ENCODE peak calls at places on chromosomes 12 and 14, in five cellular contexts. One of them, this sample, is unnamed. For H3K36me3 and H3K4me1, the result is how much of the 10 kb centered on the place peaks cover.

GRCh38 chr12:65532162-65532561 is 253.7 kb downstream of the MSRB3 start:
- DNase-seq in right atrium auricular region: no peak
- DNase-seq in OCI-LY7: no peak
- DNase-seq in neuronal stem cell: no peak
- DNase-seq in endothelial cell of umbilical vein: no peak
- DNase-seq in this sample: no peak

GRCh38 chr14:74510955-74511354 is 17.4 kb downstream of the ISCA2 start:
- DNase-seq in right atrium auricular region: no peak
- DNase-seq in OCI-LY7: no peak
- DNase-seq in neuronal stem cell: no peak
- DNase-seq in endothelial cell of umbilical vein: peak
- DNase-seq in this sample: no peak

GRCh38 chr12:45583011-45583657 is 146.4 kb upstream of the ARID2 start:
- DNase-seq in right atrium auricular region: no peak
- DNase-seq in OCI-LY7: no peak
- DNase-seq in neuronal stem cell: no peak
- DNase-seq in endothelial cell of umbilical vein: no peak
- DNase-seq in this sample: no peak

GRCh38 chr12:122395319-122395718 is 27.1 kb downstream of the CLIP1 start:
- DNase-seq in right atrium auricular region: no peak
- DNase-seq in OCI-LY7: no peak
- DNase-seq in neuronal stem cell: no peak
- DNase-seq in endothelial cell of umbilical vein: peak
- DNase-seq in this sample: no peak

GRCh38 chr12:103632554-103633216 is 45.6 kb downstream of the STAB2 start:
- DNase-seq in right atrium auricular region: peak
- DNase-seq in OCI-LY7: peak
- DNase-seq in neuronal stem cell: peak
- DNase-seq in endothelial cell of umbilical vein: peak
- DNase-seq in this sample: peak

GRCh38 chr14:47833006-47833405 is 157.6 kb upstream of the MDGA2 start:
- DNase-seq in right atrium auricular region: no peak
- DNase-seq in OCI-LY7: no peak
- DNase-seq in neuronal stem cell: no peak
- DNase-seq in endothelial cell of umbilical vein: no peak
- DNase-seq in this sample: no peak

GRCh38 chr14:76118594-76118993 is 33.1 kb upstream of the GPATCH2L start:
- DNase-seq in right atrium auricular region: no peak
- DNase-seq in OCI-LY7: no peak
- DNase-seq in neuronal stem cell: no peak
- DNase-seq in endothelial cell of umbilical vein: no peak
- DNase-seq in this sample: no peak

GRCh38 chr14:72402429-72402772 is 470.2 kb downstream of the RGS6 start:
- DNase-seq in right atrium auricular region: no peak
- DNase-seq in OCI-LY7: no peak
- DNase-seq in neuronal stem cell: no peak
- DNase-seq in endothelial cell of umbilical vein: no peak
- DNase-seq in this sample: no peak

GRCh38 chr14:84806627-84807026 is 723.3 kb upstream of the FLRT2 start:
- DNase-seq in right atrium auricular region: no peak
- DNase-seq in OCI-LY7: no peak
- DNase-seq in neuronal stem cell: no peak
- DNase-seq in endothelial cell of umbilical vein: peak
- DNase-seq in this sample: no peak

GRCh38 chr12:99498756-99499155 is 148.8 kb upstream of the GARIN6 start:
- DNase-seq in right atrium auricular region: no peak
- DNase-seq in OCI-LY7: no peak
- DNase-seq in neuronal stem cell: no peak
- DNase-seq in endothelial cell of umbilical vein: no peak
- DNase-seq in this sample: no peak

GRCh38 chr12:69648476-69648875 is 37.8 kb upstream of the LRRC10 start:
- DNase-seq in right atrium auricular region: no peak
- DNase-seq in OCI-LY7: no peak
- DNase-seq in neuronal stem cell: no peak
- DNase-seq in endothelial cell of umbilical vein: no peak
- DNase-seq in this sample: no peak

GRCh38 chr12:72346331-72346944 is 74.3 kb downstream of the TRHDE start:
- DNase-seq in right atrium auricular region: no peak
- DNase-seq in OCI-LY7: peak
- DNase-seq in neuronal stem cell: peak
- DNase-seq in endothelial cell of umbilical vein: peak
- DNase-seq in this sample: no peak

GRCh38 chr14:74648643-74649042 is 36.6 kb upstream of the LTBP2 start:
- DNase-seq in right atrium auricular region: no peak
- DNase-seq in OCI-LY7: no peak
- DNase-seq in neuronal stem cell: no peak
- DNase-seq in endothelial cell of umbilical vein: no peak
- DNase-seq in this sample: no peak

GRCh38 chr12:13275366-13275765 is 78.8 kb downstream of the EMP1 start:
- DNase-seq in right atrium auricular region: no peak
- DNase-seq in OCI-LY7: no peak
- DNase-seq in neuronal stem cell: no peak
- DNase-seq in endothelial cell of umbilical vein: peak
- DNase-seq in this sample: no peak

GRCh38 chr12:109726106-109726497 is 12.5 kb downstream of the FAM222A start:
- DNase-seq in right atrium auricular region: no peak
- DNase-seq in OCI-LY7: no peak
- DNase-seq in neuronal stem cell: no peak
- DNase-seq in endothelial cell of umbilical vein: no peak
- DNase-seq in this sample: no peak

GRCh38 chr14:74974364-74975058 is 19.1 kb upstream of the PGF start:
- DNase-seq in right atrium auricular region: no peak
- DNase-seq in OCI-LY7: no peak
- DNase-seq in neuronal stem cell: no peak
- DNase-seq in endothelial cell of umbilical vein: no peak
- DNase-seq in this sample: no peak

GRCh38 chr14:97602438-97603117 is 805.4 kb downstream of the VRK1 start:
- DNase-seq in right atrium auricular region: no peak
- DNase-seq in OCI-LY7: no peak
- DNase-seq in neuronal stem cell: no peak
- DNase-seq in endothelial cell of umbilical vein: no peak
- DNase-seq in this sample: no peak

GRCh38 chr14:81366259-81366658 is 33.9 kb downstream of the STON2 start:
- DNase-seq in right atrium auricular region: no peak
- DNase-seq in OCI-LY7: no peak
- DNase-seq in neuronal stem cell: no peak
- DNase-seq in endothelial cell of umbilical vein: no peak
- DNase-seq in this sample: no peak

GRCh38 chr12:115835445-115835844 is 442.0 kb downstream of the MED13L start:
- DNase-seq in right atrium auricular region: no peak
- DNase-seq in OCI-LY7: no peak
- DNase-seq in neuronal stem cell: no peak
- DNase-seq in endothelial cell of umbilical vein: no peak
- DNase-seq in this sample: no peak

GRCh38 chr12:2291182-2291832 is 238.5 kb downstream of the CACNA1C start:
- DNase-seq in right atrium auricular region: no peak
- DNase-seq in OCI-LY7: peak
- DNase-seq in neuronal stem cell: peak
- DNase-seq in endothelial cell of umbilical vein: peak
- DNase-seq in this sample: no peak

GRCh38 chr12:103786201-103786600 is 54.8 kb downstream of the NT5DC3 start:
- DNase-seq in right atrium auricular region: no peak
- DNase-seq in OCI-LY7: no peak
- DNase-seq in neuronal stem cell: no peak
- DNase-seq in endothelial cell of umbilical vein: no peak
- DNase-seq in this sample: no peak

GRCh38 chr12:131313635-131314034 is 359.9 kb downstream of the ADGRD1 start:
- DNase-seq in right atrium auricular region: no peak
- DNase-seq in OCI-LY7: no peak
- DNase-seq in neuronal stem cell: no peak
- DNase-seq in endothelial cell of umbilical vein: no peak
- DNase-seq in this sample: no peak

GRCh38 chr14:23125006-23125405 is 6.0 kb upstream of the CEBPE start:
- DNase-seq in right atrium auricular region: no peak
- DNase-seq in OCI-LY7: no peak
- DNase-seq in neuronal stem cell: no peak
- DNase-seq in endothelial cell of umbilical vein: no peak
- DNase-seq in this sample: no peak

GRCh38 chr14:50037837-50038236 is 78.5 kb downstream of the VCPKMT start:
- DNase-seq in right atrium auricular region: no peak
- DNase-seq in OCI-LY7: no peak
- DNase-seq in neuronal stem cell: no peak
- DNase-seq in endothelial cell of umbilical vein: no peak
- DNase-seq in this sample: no peak

GRCh38 chr12:38268612-38269011 is 48.0 kb upstream of the ALG10B start:
- DNase-seq in right atrium auricular region: no peak
- DNase-seq in OCI-LY7: no peak
- DNase-seq in neuronal stem cell: no peak
- DNase-seq in endothelial cell of umbilical vein: no peak
- DNase-seq in this sample: no peak

GRCh38 chr12:4275869-4276253 is 2.3 kb downstream of the CCND2 start:
- DNase-seq in right atrium auricular region: no peak
- DNase-seq in OCI-LY7: no peak
- DNase-seq in neuronal stem cell: no peak
- DNase-seq in endothelial cell of umbilical vein: no peak
- DNase-seq in this sample: no peak

GRCh38 chr12:71441350-71441748 is 1.8 kb downstream of the LGR5 start:
- DNase-seq in right atrium auricular region: no peak
- DNase-seq in OCI-LY7: no peak
- DNase-seq in neuronal stem cell: no peak
- DNase-seq in endothelial cell of umbilical vein: no peak
- DNase-seq in this sample: no peak

GRCh38 chr14:21039585-21040369 is 2.4 kb upstream of the RNASE7 start:
- DNase-seq in right atrium auricular region: no peak
- DNase-seq in OCI-LY7: peak
- DNase-seq in neuronal stem cell: peak
- DNase-seq in endothelial cell of umbilical vein: peak
- DNase-seq in this sample: no peak

GRCh38 chr12:45509187-45509586 is 220.3 kb upstream of the ARID2 start:
- DNase-seq in right atrium auricular region: no peak
- DNase-seq in OCI-LY7: no peak
- DNase-seq in neuronal stem cell: no peak
- DNase-seq in endothelial cell of umbilical vein: no peak
- DNase-seq in this sample: no peak

GRCh38 chr12:58919271-58920101 is 818 bp downstream of the LRIG3 start:
- DNase-seq in right atrium auricular region: no peak
- DNase-seq in OCI-LY7: no peak
- DNase-seq in neuronal stem cell: peak
- DNase-seq in endothelial cell of umbilical vein: peak
- DNase-seq in this sample: no peak

GRCh38 chr14:58907803-58908202 is 270.0 kb downstream of the DACT1 start:
- DNase-seq in right atrium auricular region: no peak
- DNase-seq in OCI-LY7: no peak
- DNase-seq in neuronal stem cell: no peak
- DNase-seq in endothelial cell of umbilical vein: no peak
- DNase-seq in this sample: no peak

GRCh38 chr14:79363291-79363690 is 848.0 kb downstream of the DIO2 start:
- DNase-seq in right atrium auricular region: no peak
- DNase-seq in OCI-LY7: no peak
- DNase-seq in neuronal stem cell: no peak
- DNase-seq in endothelial cell of umbilical vein: no peak
- DNase-seq in this sample: no peak

GRCh38 chr12:9367828-9368227 is 159.6 kb upstream of the PZP start:
- DNase-seq in right atrium auricular region: no peak
- DNase-seq in OCI-LY7: no peak
- DNase-seq in neuronal stem cell: no peak
- DNase-seq in endothelial cell of umbilical vein: no peak
- DNase-seq in this sample: no peak

GRCh38 chr14:51521764-51522163 is 129.9 kb upstream of the FRMD6 start:
- DNase-seq in right atrium auricular region: no peak
- DNase-seq in OCI-LY7: no peak
- DNase-seq in neuronal stem cell: no peak
- DNase-seq in endothelial cell of umbilical vein: no peak
- DNase-seq in this sample: no peak

GRCh38 chr14:50501642-50502041 is 30.7 kb downstream of the MAP4K5 start:
- DNase-seq in right atrium auricular region: no peak
- DNase-seq in OCI-LY7: no peak
- DNase-seq in neuronal stem cell: no peak
- DNase-seq in endothelial cell of umbilical vein: peak
- DNase-seq in this sample: no peak

DNA sequence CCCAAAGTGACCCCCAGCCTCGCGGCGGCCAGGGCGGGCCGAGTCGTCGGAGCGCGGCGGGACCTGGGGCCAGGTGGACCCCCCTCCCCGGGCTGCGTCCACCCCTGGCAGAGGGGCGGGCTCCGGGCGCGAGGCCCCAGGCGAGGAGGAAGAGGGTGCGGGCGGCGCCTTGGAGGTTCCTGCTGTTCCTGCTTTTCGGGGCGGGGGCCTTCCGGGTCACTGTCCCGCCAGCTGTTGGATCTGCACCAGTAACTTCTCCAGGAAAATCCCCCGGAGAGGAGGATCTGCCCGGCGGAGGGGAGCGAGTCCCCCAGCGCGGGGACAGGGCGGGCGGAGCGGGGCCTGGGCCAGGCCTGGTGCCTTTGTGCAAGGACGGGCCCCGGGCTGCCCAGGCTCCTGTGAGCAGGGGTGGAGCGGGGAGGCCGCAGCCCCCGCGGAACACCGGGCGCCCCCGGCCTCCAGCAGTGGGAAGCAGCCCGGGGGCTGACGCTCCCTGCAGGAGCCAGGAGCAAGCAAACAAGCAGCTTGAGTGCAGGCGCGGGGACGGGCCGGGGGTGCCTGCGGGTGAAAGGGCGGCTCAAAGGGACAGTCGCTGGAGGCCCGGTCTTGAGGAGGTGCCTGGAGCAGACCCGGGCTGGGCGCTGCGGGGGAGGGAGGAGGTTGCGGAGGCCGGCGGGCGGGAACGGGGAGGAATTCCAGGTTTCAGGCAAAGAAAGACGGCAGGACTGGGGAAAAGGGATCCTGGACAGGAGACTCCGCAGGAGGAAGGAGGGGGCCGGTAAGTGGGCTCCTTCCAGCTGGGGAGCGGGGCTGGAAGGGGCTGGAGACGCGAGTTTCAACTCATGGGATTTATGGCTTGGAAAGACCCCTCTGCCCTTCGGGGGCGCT is 15.5 kb downstream of the TNFAIP2 start:
- DNase-seq in right atrium auricular region: no peak
- DNase-seq in OCI-LY7: no peak
- DNase-seq in neuronal stem cell: no peak
- DNase-seq in endothelial cell of umbilical vein: no peak
- DNase-seq in this sample: peak
- H3K36me3 ChIP-seq in right atrium auricular region: under half
- H3K36me3 ChIP-seq in OCI-LY7: under half
- H3K36me3 ChIP-seq in neuronal stem cell: under half
- H3K36me3 ChIP-seq in endothelial cell of umbilical vein: under half
- H3K36me3 ChIP-seq in this sample: under half

GRCh38 chr14:99566390-99567354 is 37.3 kb downstream of the CCDC85C start:
- DNase-seq in right atrium auricular region: no peak
- DNase-seq in OCI-LY7: no peak
- DNase-seq in neuronal stem cell: no peak
- DNase-seq in endothelial cell of umbilical vein: no peak
- DNase-seq in this sample: no peak
- H3K4me1 ChIP-seq in right atrium auricular region: under half
- H3K4me1 ChIP-seq in OCI-LY7: under half
- H3K4me1 ChIP-seq in neuronal stem cell: half or more
- H3K4me1 ChIP-seq in endothelial cell of umbilical vein: under half
- H3K4me1 ChIP-seq in this sample: under half

GRCh38 chr14:64209428-64210165 is 84.6 kb downstream of the ESR2 start:
- DNase-seq in right atrium auricular region: peak
- DNase-seq in OCI-LY7: no peak
- DNase-seq in neuronal stem cell: no peak
- DNase-seq in endothelial cell of umbilical vein: no peak
- DNase-seq in this sample: peak
- H3K36me3 ChIP-seq in right atrium auricular region: under half
- H3K36me3 ChIP-seq in OCI-LY7: half or more
- H3K36me3 ChIP-seq in neuronal stem cell: half or more
- H3K36me3 ChIP-seq in endothelial cell of umbilical vein: under half
- H3K36me3 ChIP-seq in this sample: under half

GRCh38 chr14:38199768-38200167 is 7.9 kb upstream of the SSTR1 start:
- DNase-seq in right atrium auricular region: no peak
- DNase-seq in OCI-LY7: no peak
- DNase-seq in neuronal stem cell: no peak
- DNase-seq in endothelial cell of umbilical vein: no peak
- DNase-seq in this sample: no peak
- H3K4me1 ChIP-seq in right atrium auricular region: under half
- H3K4me1 ChIP-seq in OCI-LY7: under half
- H3K4me1 ChIP-seq in neuronal stem cell: under half
- H3K4me1 ChIP-seq in endothelial cell of umbilical vein: under half
- H3K4me1 ChIP-seq in this sample: under half